ENCODE peak calls at places on chromosomes 2 and 18, in six cellular contexts. Y is GM12865, B is GM20000, U is transverse colon, I is K562, D is HFFc6. V is an unnamed sample.

GRCh38 chr2:196520610-196521009 is 118.9 kb upstream of the CCDC150 start:
- DNase-seq in Y (no peak), B (no peak), U (no peak), I (no peak), D (no peak), V (no peak)

GRCh38 chr2:31137211-31138036 is 816 bp downstream of the GALNT14 start:
- DNase-seq in Y (no peak), B (peak), U (no peak), I (no peak), D (no peak), V (no peak)

GRCh38 chr18:25724121-25724520 is 366.3 kb downstream of the SS18 start:
- DNase-seq in Y (no peak), B (no peak), U (no peak), I (no peak), D (no peak), V (no peak)

GRCh38 chr2:2881507-2881906 is 496.1 kb downstream of the EIPR1 start:
- DNase-seq in Y (no peak), B (no peak), U (no peak), I (no peak), D (no peak), V (no peak)

GRCh38 chr18:49814147-49814499 is 790 bp upstream of the ACAA2 start:
- DNase-seq in Y (no peak), B (no peak), U (peak), I (peak), D (peak), V (no peak)

GRCh38 chr18:8948471-8949149 is 153.9 kb upstream of the NDUFV2 start:
- DNase-seq in Y (no peak), B (no peak), U (no peak), I (peak), D (peak), V (no peak)

GRCh38 chr2:223744580-223744979 is 92.8 kb downstream of the AP1S3 start:
- DNase-seq in Y (no peak), B (no peak), U (no peak), I (no peak), D (no peak), V (no peak)

GRCh38 chr2:26618611-26619010 is 22.6 kb downstream of the CIB4 start:
- DNase-seq in Y (no peak), B (no peak), U (no peak), I (no peak), D (no peak), V (no peak)

GRCh38 chr2:9558948-9559381 is 3.3 kb upstream of the ADAM17 start:
- DNase-seq in Y (peak), B (no peak), U (no peak), I (no peak), D (peak), V (no peak)

DNA sequence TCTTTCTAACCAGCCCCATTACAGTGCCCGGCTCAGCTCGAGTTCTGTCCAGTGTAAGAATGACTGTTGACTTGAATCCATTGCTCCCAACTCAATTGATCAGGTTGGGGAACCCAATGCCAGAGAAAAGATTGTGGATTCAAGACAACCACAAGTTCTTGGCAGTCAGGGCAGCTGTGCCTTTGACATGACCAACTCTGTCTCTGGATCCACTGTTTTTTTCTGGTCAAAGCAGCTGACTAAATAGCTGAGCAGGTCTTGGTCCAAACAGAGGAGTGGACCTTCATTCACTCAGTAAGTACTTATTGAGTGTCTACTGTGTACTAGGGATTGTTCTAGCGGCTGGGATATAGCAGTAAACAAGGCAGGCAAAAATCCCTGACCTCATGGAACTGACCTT is 6.3 kb upstream of the ATOH8 start:
- DNase-seq in Y (no peak), B (no peak), U (no peak), I (no peak), D (no peak), V (no peak)
- TF ChIP-seq CTCF in Y (no peak), B (no peak), U (no peak), I (no peak), D (no peak), V (no peak)

DNA sequence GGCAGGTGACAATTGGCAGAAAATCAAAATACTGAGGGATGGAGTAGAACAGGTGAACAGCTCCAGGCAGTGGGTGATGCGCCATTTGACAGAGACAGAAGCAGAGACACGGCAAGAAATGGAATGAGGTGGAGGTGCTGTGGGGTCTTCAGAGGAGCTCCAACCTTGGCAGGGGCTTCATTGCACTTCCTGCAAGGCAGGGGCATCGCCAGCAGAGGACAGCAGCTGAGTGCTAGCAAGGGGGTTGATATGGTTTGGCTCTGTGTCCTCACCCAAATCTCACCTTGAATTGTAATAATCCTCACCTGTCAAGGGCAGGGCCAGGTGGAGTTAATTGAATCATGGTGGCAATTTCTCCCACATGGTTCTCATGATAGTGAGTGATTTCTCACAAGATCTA is 42.8 kb downstream of the CCDC68 start:
- DNase-seq in Y (no peak), B (no peak), U (no peak), I (no peak), D (no peak), V (no peak)
- TF ChIP-seq CTCF in Y (peak), B (no peak), U (no peak), I (peak), D (no peak), V (no peak)

GRCh38 chr18:34867520-34867919 is 157.4 kb downstream of the DTNA start:
- DNase-seq in Y (no peak), B (no peak), U (no peak), I (no peak), D (no peak), V (no peak)
- TF ChIP-seq CTCF in Y (no peak), B (peak), U (no peak), I (peak), D (no peak), V (peak)

GRCh38 chr2:79670198-79670597 is 157.3 kb downstream of the CTNNA2 start:
- DNase-seq in Y (no peak), B (no peak), U (no peak), I (no peak), D (no peak), V (peak)
- TF ChIP-seq CTCF in Y (no peak), B (no peak), U (no peak), I (no peak), D (no peak), V (peak)

V was measured in chondrocyte.